ENCODE peak calls at places on chromosomes 16 and 17, in four cellular contexts. One of them, this sample, is unnamed.

GRCh38 chr16:29825145-29826044 is 5.1 kb downstream of the MVP start:
- DNase-seq in hepatocyte: no peak
- DNase-seq in NCI-H1436: no peak
- DNase-seq in activated T-cell treated with anti-CD3 and anti-CD28 coated beads, Interleukin-2, amount 50 U/mL, for 72 hours: peak
- DNase-seq in this sample: peak

GRCh38 chr17:73955616-73956015 is 247.9 kb upstream of the RPL38 start:
- DNase-seq in hepatocyte: no peak
- DNase-seq in NCI-H1436: no peak
- DNase-seq in activated T-cell treated with anti-CD3 and anti-CD28 coated beads, Interleukin-2, amount 50 U/mL, for 72 hours: no peak
- DNase-seq in this sample: no peak

GRCh38 chr17:49290690-49291326 is 60.2 kb upstream of the PHOSPHO1 start:
- DNase-seq in hepatocyte: peak
- DNase-seq in NCI-H1436: peak
- DNase-seq in activated T-cell treated with anti-CD3 and anti-CD28 coated beads, Interleukin-2, amount 50 U/mL, for 72 hours: no peak
- DNase-seq in this sample: no peak

GRCh38 chr17:36849871-36850348 is 87.4 kb upstream of the LHX1 start:
- DNase-seq in hepatocyte: no peak
- DNase-seq in NCI-H1436: no peak
- DNase-seq in activated T-cell treated with anti-CD3 and anti-CD28 coated beads, Interleukin-2, amount 50 U/mL, for 72 hours: peak
- DNase-seq in this sample: peak

GRCh38 chr17:35679007-35679682 is 52.3 kb upstream of the RASL10B start:
- DNase-seq in hepatocyte: no peak
- DNase-seq in NCI-H1436: no peak
- DNase-seq in activated T-cell treated with anti-CD3 and anti-CD28 coated beads, Interleukin-2, amount 50 U/mL, for 72 hours: no peak
- DNase-seq in this sample: no peak

GRCh38 chr16:15415411-15416070 is 18.8 kb upstream of the BMERB1 start:
- DNase-seq in hepatocyte: no peak
- DNase-seq in NCI-H1436: no peak
- DNase-seq in activated T-cell treated with anti-CD3 and anti-CD28 coated beads, Interleukin-2, amount 50 U/mL, for 72 hours: no peak
- DNase-seq in this sample: no peak

GRCh38 chr17:5630434-5630833 is 46.1 kb upstream of the NLRP1 start:
- DNase-seq in hepatocyte: no peak
- DNase-seq in NCI-H1436: no peak
- DNase-seq in activated T-cell treated with anti-CD3 and anti-CD28 coated beads, Interleukin-2, amount 50 U/mL, for 72 hours: no peak
- DNase-seq in this sample: no peak

GRCh38 chr17:12765544-12765943 is 23.8 kb upstream of the ARHGAP44 start:
- DNase-seq in hepatocyte: peak
- DNase-seq in NCI-H1436: no peak
- DNase-seq in activated T-cell treated with anti-CD3 and anti-CD28 coated beads, Interleukin-2, amount 50 U/mL, for 72 hours: no peak
- DNase-seq in this sample: no peak

GRCh38 chr17:82273327-82274133 is at the start of gene CSNK1D:
- DNase-seq in hepatocyte: peak
- DNase-seq in NCI-H1436: peak
- DNase-seq in activated T-cell treated with anti-CD3 and anti-CD28 coated beads, Interleukin-2, amount 50 U/mL, for 72 hours: peak
- DNase-seq in this sample: peak

GRCh38 chr17:27677191-27677590 is 46.2 kb downstream of the LGALS9 start:
- DNase-seq in hepatocyte: no peak
- DNase-seq in NCI-H1436: no peak
- DNase-seq in activated T-cell treated with anti-CD3 and anti-CD28 coated beads, Interleukin-2, amount 50 U/mL, for 72 hours: no peak
- DNase-seq in this sample: no peak

GRCh38 chr16:9458816-9459215 is 367.4 kb downstream of the HAPSTR1 start:
- DNase-seq in hepatocyte: no peak
- DNase-seq in NCI-H1436: no peak
- DNase-seq in activated T-cell treated with anti-CD3 and anti-CD28 coated beads, Interleukin-2, amount 50 U/mL, for 72 hours: no peak
- DNase-seq in this sample: no peak

GRCh38 chr17:75514299-75515228 is 773 bp downstream of the CASKIN2 start:
- DNase-seq in hepatocyte: peak
- DNase-seq in NCI-H1436: no peak
- DNase-seq in activated T-cell treated with anti-CD3 and anti-CD28 coated beads, Interleukin-2, amount 50 U/mL, for 72 hours: no peak
- DNase-seq in this sample: no peak

GRCh38 chr17:19940722-19941464 is 36.7 kb downstream of the AKAP10 start:
- DNase-seq in hepatocyte: peak
- DNase-seq in NCI-H1436: no peak
- DNase-seq in activated T-cell treated with anti-CD3 and anti-CD28 coated beads, Interleukin-2, amount 50 U/mL, for 72 hours: no peak
- DNase-seq in this sample: no peak

GRCh38 chr17:338442-339192 is 14.0 kb downstream of the RPH3AL start:
- DNase-seq in hepatocyte: peak
- DNase-seq in NCI-H1436: no peak
- DNase-seq in activated T-cell treated with anti-CD3 and anti-CD28 coated beads, Interleukin-2, amount 50 U/mL, for 72 hours: no peak
- DNase-seq in this sample: no peak

GRCh38 chr16:59249049-59249448 is 514.9 kb upstream of the GOT2 start:
- DNase-seq in hepatocyte: peak
- DNase-seq in NCI-H1436: no peak
- DNase-seq in activated T-cell treated with anti-CD3 and anti-CD28 coated beads, Interleukin-2, amount 50 U/mL, for 72 hours: no peak
- DNase-seq in this sample: no peak

GRCh38 chr17:67386965-67387551 is 10.0 kb downstream of the PITPNC1 start:
- DNase-seq in hepatocyte: peak
- DNase-seq in NCI-H1436: peak
- DNase-seq in activated T-cell treated with anti-CD3 and anti-CD28 coated beads, Interleukin-2, amount 50 U/mL, for 72 hours: peak
- DNase-seq in this sample: peak